ENCODE peak calls at places on chromosomes 13 and 19, in five cellular contexts. K is fibroblast of the aortic adventitia; Q is prostate gland; E is adrenal gland; U is CD8-positive, alpha-beta T cell. W is an unnamed sample.

GRCh38 chr19:11480081-11480926 is 542 bp downstream of the ELAVL3 start:
- DNase-seq in K (no peak), Q (no peak), E (no peak), U (no peak), W (peak; percentile 33)

GRCh38 chr13:105139380-105140285 is 1395.8 kb downstream of the EFNB2 start:
- DNase-seq in K (peak; percentile 0), Q (no peak), E (peak; percentile 62), U (peak; percentile 53), W (peak; percentile 61)

GRCh38 chr19:1259206-1259872 is 9.8 kb upstream of the CIRBP start:
- DNase-seq in K (peak; percentile 51), Q (peak; percentile 62), E (peak; percentile 87), U (peak; percentile 68), W (peak; percentile 74)

GRCh38 chr19:12482505-12482886 is 2.1 kb downstream of the ZNF709 start:
- DNase-seq in K (no peak), Q (no peak), E (no peak), U (no peak), W (no peak)

GRCh38 chr19:28577199-28577598 is 635.8 kb downstream of the UQCRFS1 start:
- DNase-seq in K (no peak), Q (no peak), E (no peak), U (no peak), W (no peak)

GRCh38 chr13:45468676-45469075 is 3.9 kb downstream of the COG3 start:
- DNase-seq in K (no peak), Q (peak; percentile 30), E (no peak), U (no peak), W (no peak)

GRCh38 chr13:21872795-21873194 is 201.9 kb downstream of the FGF9 start:
- DNase-seq in K (no peak), Q (no peak), E (no peak), U (no peak), W (no peak)

GRCh38 chr13:111177803-111178389 is 62.8 kb downstream of the ARHGEF7 start:
- DNase-seq in K (peak; percentile 23), Q (no peak), E (no peak), U (no peak), W (no peak)

GRCh38 chr19:4988770-4989251 is 19.9 kb downstream of the KDM4B start:
- DNase-seq in K (peak; percentile 80), Q (no peak), E (peak; percentile 85), U (no peak), W (no peak)

GRCh38 chr13:92967923-92968322 is 258.7 kb upstream of the GPC6 start:
- DNase-seq in K (peak; percentile 47), Q (no peak), E (no peak), U (no peak), W (no peak)

GRCh38 chr19:15562861-15563260 is 52.2 kb upstream of the CYP4F8 start:
- DNase-seq in K (peak; percentile 3), Q (no peak), E (no peak), U (no peak), W (no peak)

GRCh38 chr19:30355586-30355985 is 16.6 kb upstream of the ZNF536 start:
- DNase-seq in K (no peak), Q (no peak), E (no peak), U (no peak), W (no peak)

GRCh38 chr19:31583148-31583547 is 233.9 kb upstream of the TSHZ3 start:
- DNase-seq in K (no peak), Q (no peak), E (no peak), U (no peak), W (no peak)

GRCh38 chr19:58007285-58007684 is 4.7 kb upstream of the ZNF606 start:
- DNase-seq in K (no peak), Q (no peak), E (no peak), U (no peak), W (no peak)

GRCh38 chr19:1945899-1946298 is 4.9 kb downstream of the CSNK1G2 start:
- DNase-seq in K (no peak), Q (no peak), E (peak; percentile 77), U (peak; percentile 43), W (no peak)

GRCh38 chr13:21683034-21683733 is 12.3 kb downstream of the FGF9 start:
- DNase-seq in K (peak; percentile 14), Q (no peak), E (peak; percentile 66), U (no peak), W (no peak)

GRCh38 chr19:38316477-38317067 is 825 bp upstream of the YIF1B start:
- DNase-seq in K (no peak), Q (no peak), E (no peak), U (no peak), W (no peak)

GRCh38 chr13:97386832-97387486 is 47.0 kb upstream of the RAP2A start:
- DNase-seq in K (no peak), Q (no peak), E (peak; percentile 66), U (peak; percentile 10), W (no peak)

GRCh38 chr13:48405865-48406264 is 7.0 kb downstream of the LPAR6 start:
- DNase-seq in K (peak; percentile 25), Q (no peak), E (no peak), U (no peak), W (no peak)

GRCh38 chr19:3454656-3455392 is 25.5 kb downstream of the SMIM24 start:
- DNase-seq in K (no peak), Q (no peak), E (no peak), U (no peak), W (no peak)

GRCh38 chr19:32865326-32865725 is 4.2 kb downstream of the SLC7A9 start:
- DNase-seq in K (no peak), Q (no peak), E (no peak), U (no peak), W (no peak)

DNA sequence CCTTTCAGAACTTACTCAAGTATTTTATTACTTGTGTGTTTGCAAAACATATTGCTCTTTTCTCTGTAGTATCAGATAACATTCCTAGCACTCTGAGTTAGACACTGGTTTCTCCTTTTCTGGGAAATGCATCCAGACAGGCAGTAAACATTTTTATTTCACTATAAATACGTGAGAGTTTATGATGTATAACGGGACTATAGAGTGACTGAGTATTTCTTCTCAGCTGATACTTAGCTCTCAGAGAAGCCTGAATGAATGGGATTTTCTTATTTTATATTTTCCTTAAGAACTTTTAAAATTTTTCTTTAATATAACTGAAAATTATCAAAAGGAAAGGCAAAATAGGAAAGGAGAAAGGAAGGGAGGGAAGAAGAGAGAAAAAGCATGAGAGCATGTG is 211.2 kb upstream of the EDNRB start:
- DNase-seq in K (no peak), Q (no peak), E (no peak), U (no peak), W (no peak)
- TF ChIP-seq CTCF in K (no peak), Q (no peak), E (no peak), U (no peak), W (no peak)

DNA sequence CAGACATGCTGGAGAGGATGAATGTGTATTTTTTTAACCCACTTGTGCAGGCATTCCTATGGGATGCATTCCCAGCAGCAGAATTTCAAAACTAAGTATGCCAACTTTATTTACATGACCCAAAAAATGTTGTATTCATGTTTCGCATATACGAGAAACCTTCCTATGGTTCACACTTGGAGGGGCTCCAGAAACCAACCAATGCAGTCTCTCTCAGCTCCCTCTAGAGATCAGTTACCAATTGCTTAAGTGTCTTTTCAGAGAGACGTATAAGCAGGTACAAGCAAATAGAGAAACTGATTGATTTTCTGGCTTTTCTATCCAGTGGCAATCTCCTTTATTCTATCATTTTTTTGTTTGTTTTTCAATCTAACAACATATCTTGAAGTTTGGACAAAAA is 5.5 kb upstream of the PTOV1 start:
- DNase-seq in K (no peak), Q (no peak), E (no peak), U (no peak), W (no peak)
- TF ChIP-seq CTCF in K (no peak), Q (no peak), E (no peak), U (no peak), W (no peak)

GRCh38 chr19:40228863-40229262 is 2.4 kb upstream of the CCNP start:
- DNase-seq in K (no peak), Q (no peak), E (no peak), U (no peak), W (no peak)

GRCh38 chr19:40229484-40229883 is 3.0 kb upstream of the CCNP start:
- DNase-seq in K (peak; percentile 37), Q (no peak), E (no peak), U (peak; percentile 22), W (no peak)

GRCh38 chr19:40231057-40231456 is 4.6 kb upstream of the CCNP start:
- DNase-seq in K (no peak), Q (no peak), E (no peak), U (no peak), W (no peak)

GRCh38 chr19:40229926-40230417 is 3.5 kb upstream of the CCNP start:
- DNase-seq in K (no peak), Q (no peak), E (no peak), U (no peak), W (no peak)

DNA sequence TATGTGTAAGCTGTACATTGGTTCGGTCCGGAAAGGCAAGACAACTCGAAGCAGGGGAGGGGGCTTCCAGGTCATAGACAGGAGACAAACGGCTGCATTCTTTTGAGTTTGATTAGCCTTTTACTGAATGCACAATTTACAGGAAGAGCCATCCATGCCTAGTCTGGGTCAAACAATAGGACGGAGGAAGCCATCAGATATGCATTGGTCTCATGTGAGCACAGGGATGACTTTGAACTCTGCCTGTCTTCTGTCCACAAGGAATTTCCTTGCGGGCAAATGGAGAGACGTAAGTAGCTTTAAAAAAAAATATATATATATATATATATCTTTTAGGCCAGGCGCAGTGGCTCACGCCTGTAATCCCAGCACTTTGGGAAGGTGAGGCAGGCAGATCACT is 1.9 kb upstream of the CCNP start:
- DNase-seq in K (no peak), Q (no peak), E (no peak), U (no peak), W (no peak)
- TF ChIP-seq CTCF in K (no peak), Q (no peak), E (no peak), U (no peak), W (no peak)

GRCh38 chr19:49359851-49360845 is 2.1 kb downstream of the TEAD2 start:
- DNase-seq in K (no peak), Q (no peak), E (no peak), U (no peak), W (no peak)
- TF ChIP-seq CTCF in K (no peak), Q (no peak), E (no peak), U (no peak), W (no peak)

GRCh38 chr19:48390188-48391099 is 907 bp downstream of the KDELR1 start:
- DNase-seq in K (peak; percentile 51), Q (peak; percentile 52), E (peak; percentile 79), U (peak; percentile 68), W (peak; percentile 82)
- TF ChIP-seq CTCF in K (peak; percentile 83), Q (peak; percentile 73), E (peak; percentile 78), U (no peak), W (peak; percentile 74)

W was measured in GM13976.